ENCODE peak calls at places on chromosomes 6 and 20, in six cellular contexts. C, P, W, H, S and E are unnamed samples.
A peak's percentile ranks its signal among the peaks of the same experiment; 100 is the strongest.

GRCh38 chr20:19460386-19460785 is 247.9 kb downstream of the SLC24A3 start:
- DNase-seq in H (peak; percentile 27), S (no peak), W (no peak), P (no peak), C (no peak), E (peak; percentile 10)

GRCh38 chr6:15515226-15515625 is 147.6 kb downstream of the DTNBP1 start:
- DNase-seq in C (no peak), S (peak; percentile 83), H (no peak), P (no peak), W (no peak), E (no peak)

GRCh38 chr6:37499433-37500293 is at the start of gene CCDC167:
- DNase-seq in S (peak; percentile 98), W (peak; percentile 93), C (peak; percentile 99), P (peak; percentile 97), H (peak; percentile 95), E (peak; percentile 61)

GRCh38 chr6:138307816-138308727 is 69.6 kb upstream of the SMIM28 start:
- DNase-seq in C (no peak), S (no peak), P (no peak), H (peak; percentile 35), W (no peak), E (no peak)

GRCh38 chr20:57485770-57486169 is 39.2 kb downstream of the CTCFL start:
- DNase-seq in P (no peak), C (no peak), S (no peak), W (no peak), H (no peak), E (no peak)

GRCh38 chr6:100426241-100426640 is 38.5 kb downstream of the SIM1 start:
- DNase-seq in C (no peak), P (no peak), H (no peak), S (no peak), W (no peak), E (no peak)

GRCh38 chr6:31970604-31971271 is 1.2 kb downstream of the DXO start:
- DNase-seq in P (no peak), W (no peak), C (no peak), S (no peak), H (no peak), E (no peak)

GRCh38 chr6:71119560-71119959 is 162.7 kb upstream of the B3GAT2 start:
- DNase-seq in S (no peak), H (no peak), P (no peak), W (no peak), C (no peak), E (no peak)

GRCh38 chr20:30921286-30922071 is 336.0 kb upstream of the DEFB115 start:
- DNase-seq in W (no peak), H (no peak), S (no peak), C (no peak), P (peak; percentile 56), E (no peak)

GRCh38 chr6:36700071-36700811 is 2.6 kb downstream of the RAB44 start:
- DNase-seq in W (no peak), S (no peak), P (no peak), H (no peak), C (no peak), E (no peak)

GRCh38 chr20:36887779-36888133 is 11.8 kb downstream of the TLDC2 start:
- DNase-seq in P (peak; percentile 23), H (no peak), S (no peak), W (no peak), C (no peak), E (no peak)

GRCh38 chr20:37524859-37525708 is 2.6 kb downstream of the BLCAP start:
- DNase-seq in P (no peak), W (no peak), S (no peak), H (no peak), C (no peak), E (no peak)

GRCh38 chr6:108652375-108652774 is 91.7 kb downstream of the FOXO3 start:
- DNase-seq in W (no peak), H (no peak), C (no peak), S (no peak), P (no peak), E (no peak)

GRCh38 chr6:168956141-168956838 is 297.4 kb downstream of the THBS2 start:
- DNase-seq in P (no peak), S (no peak), C (no peak), H (peak; percentile 11), W (no peak), E (no peak)

GRCh38 chr6:613981-614380 is 42.9 kb downstream of the HUS1B start:
- DNase-seq in H (no peak), P (no peak), C (no peak), W (no peak), S (no peak), E (no peak)

GRCh38 chr6:100599088-100599770 is 134.5 kb upstream of the SIM1 start:
- DNase-seq in P (no peak), W (no peak), S (no peak), H (no peak), C (no peak), E (no peak)

GRCh38 chr6:1363729-1364572 is 25.4 kb upstream of the FOXF2 start:
- DNase-seq in C (peak; percentile 9), H (no peak), P (no peak), S (no peak), W (no peak), E (no peak)

GRCh38 chr6:166342293-166343156 is at the start of gene SFT2D1:
- DNase-seq in W (peak; percentile 66), H (peak; percentile 78), P (peak; percentile 95), C (peak; percentile 81), S (peak; percentile 90), E (peak; percentile 12)

GRCh38 chr6:20840675-20841074 is 306.4 kb downstream of the CDKAL1 start:
- DNase-seq in P (no peak), W (no peak), C (peak; percentile 25), S (no peak), H (peak; percentile 35), E (peak; percentile 44)

GRCh38 chr6:16316741-16317251 is 78.4 kb downstream of the GMPR start:
- DNase-seq in H (peak; percentile 44), P (no peak), S (peak; percentile 47), C (peak; percentile 34), W (no peak), E (no peak)

GRCh38 chr6:51218181-51218580 is 399.5 kb downstream of the TFAP2B start:
- DNase-seq in W (no peak), H (no peak), S (no peak), C (no peak), P (no peak), E (no peak)

GRCh38 chr6:51214442-51214841 is 395.8 kb downstream of the TFAP2B start:
- DNase-seq in W (no peak), C (no peak), P (no peak), H (no peak), S (no peak), E (no peak)

GRCh38 chr6:51209651-51210050 is 391.0 kb downstream of the TFAP2B start:
- DNase-seq in H (no peak), S (no peak), W (no peak), P (no peak), C (no peak), E (no peak)

DNA sequence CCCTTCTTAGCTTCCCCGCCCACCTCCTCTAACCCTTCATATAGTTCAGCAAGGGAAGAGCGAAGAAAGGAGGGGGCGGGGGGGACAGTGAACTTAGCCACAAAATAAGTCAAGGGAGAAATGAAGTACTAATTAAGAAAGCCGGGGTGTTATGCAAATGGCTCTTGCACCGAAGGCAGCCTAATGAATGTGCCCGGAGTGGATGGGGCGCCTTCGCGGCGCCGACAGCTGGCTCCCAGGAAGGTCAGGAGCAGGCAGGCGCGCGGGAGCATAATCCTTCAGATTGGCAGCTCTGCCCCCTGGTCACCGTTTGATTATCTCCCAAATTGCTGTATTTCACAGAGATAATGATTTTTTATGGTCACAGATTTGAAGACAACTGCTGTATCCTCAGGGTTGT is 395.1 kb downstream of the TFAP2B start:
- DNase-seq in W (no peak), P (peak; percentile 46), C (no peak), S (no peak), H (no peak), E (no peak)
- H3K4me3 ChIP-seq in W (no peak overlapping the region), P (no peak overlapping the region), C (no peak overlapping the region), S (no peak overlapping the region), H (peak overlapping the region; percentile 15), E (no peak overlapping the region)

DNA sequence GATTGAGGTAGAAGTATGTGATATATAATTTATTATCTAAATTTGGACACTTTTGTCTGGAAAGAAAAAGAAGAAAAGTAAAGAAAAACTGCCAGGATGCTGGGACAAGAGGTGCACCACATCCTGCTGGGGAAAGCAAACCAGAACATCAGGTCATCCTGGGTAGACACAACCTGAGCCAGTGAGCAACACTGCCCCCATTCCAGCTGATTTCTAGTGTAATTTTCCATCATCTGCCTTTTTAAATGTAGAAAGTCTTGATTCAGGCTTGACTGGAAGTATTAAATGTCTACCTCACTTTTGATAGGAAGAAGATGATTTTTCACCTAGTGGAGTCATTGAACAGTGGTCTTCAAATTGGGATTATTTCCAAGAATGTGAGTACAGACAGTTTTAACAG is 1164.5 kb upstream of the CITED2 start:
- DNase-seq in H (no peak), W (no peak), C (no peak), S (no peak), P (no peak), E (no peak)
- TF ChIP-seq CTCF in H (peak; percentile 14), W (no peak), C (no peak), S (no peak), P (no peak), E (no peak)

GRCh38 chr6:159525445-159526031 is 167.5 kb downstream of the SOD2 start:
- DNase-seq in C (no peak), S (no peak), H (no peak), W (no peak), P (no peak), E (no peak)
- H3K4me3 ChIP-seq in C (no peak overlapping the region), S (no peak overlapping the region), H (no peak overlapping the region), W (no peak overlapping the region), P (no peak overlapping the region), E (no peak overlapping the region)

GRCh38 chr6:134436281-134436815 is 118.4 kb upstream of the SGK1 start:
- DNase-seq in C (no peak), W (peak; percentile 84), S (peak; percentile 37), H (peak; percentile 98), P (no peak), E (peak; percentile 88)

GRCh38 chr6:134436950-134437349 is 119.0 kb upstream of the SGK1 start:
- DNase-seq in P (no peak), H (no peak), S (peak; percentile 23), C (no peak), W (no peak), E (no peak)

GRCh38 chr6:134438825-134439224 is 120.9 kb upstream of the SGK1 start:
- DNase-seq in C (no peak), P (no peak), S (no peak), W (no peak), H (no peak), E (no peak)

GRCh38 chr6:134435814-134436280 is 117.9 kb upstream of the SGK1 start:
- DNase-seq in W (no peak), C (no peak), S (peak; percentile 2), H (no peak), P (no peak), E (no peak)

DNA sequence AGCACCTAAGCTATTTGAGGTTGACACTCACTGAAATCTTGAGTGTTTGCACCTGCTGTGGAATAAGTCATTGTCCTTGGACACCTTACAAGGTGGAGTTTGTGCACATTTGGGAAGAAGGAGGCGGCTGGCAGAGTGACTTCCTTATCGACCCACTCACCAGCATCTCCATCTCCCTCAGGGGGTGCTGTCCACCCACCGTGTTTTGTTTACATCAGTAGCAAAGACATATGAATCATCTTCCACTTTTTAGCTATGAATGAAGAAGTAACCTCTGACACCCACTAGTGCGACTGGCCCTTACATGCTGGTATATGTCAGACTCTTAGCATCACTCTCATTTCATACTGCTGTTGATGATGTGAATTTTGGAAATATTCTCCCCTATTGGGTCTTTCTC is 119.5 kb upstream of the SGK1 start:
- DNase-seq in H (peak; percentile 68), S (peak; percentile 20), P (no peak), W (no peak), C (no peak), E (no peak)
- TF ChIP-seq CTCF in H (peak; percentile 49), S (peak; percentile 20), P (peak; percentile 16), W (peak; percentile 4), C (no peak), E (no peak)